ENCODE peak calls at places on chromosomes 12 and 14, in ten cellular contexts. Y is mucosa of gallbladder; U is OCI-LY7; P is mucosa of descending colon; Q is head of caudate nucleus; M is mesothelial cell of epicardium; W is stimulated activated CD4-positive, alpha-beta T cell treated with anti-CD3 and anti-CD28 coated beads, Interleukin-2, amount 100 ng/mL, for 48 hours; D is T-helper 9 cell; J is right lobe of liver; K is dermis microvascular lymphatic vessel endothelial cell. E is an unnamed sample.

GRCh38 chr12:119208626-119209061 is 29.9 kb downstream of the HSPB8 start:
- DNase-seq in Y (peak; percentile 44), U (no peak), P (peak; percentile 40), Q (peak; percentile 30), M (no peak), W (no peak), D (no peak), J (no peak), K (no peak), E (no peak)

GRCh38 chr12:32821293-32822089 is 65.8 kb upstream of the YARS2 start:
- DNase-seq in Y (no peak), U (no peak), P (no peak), Q (no peak), M (no peak), W (no peak), D (no peak), J (no peak), K (no peak), E (no peak)

GRCh38 chr12:49827351-49828099 is 688 bp downstream of the NCKAP5L start:
- DNase-seq in Y (peak; percentile 46), U (peak; percentile 58), P (peak; percentile 46), Q (peak; percentile 79), M (peak; percentile 83), W (peak; percentile 19), D (peak; percentile 31), J (peak; percentile 80), K (peak; percentile 53), E (no peak)

GRCh38 chr12:111596985-111597730 is 2.0 kb downstream of the ATXN2 start:
- DNase-seq in Y (peak; percentile 54), U (peak; percentile 59), P (peak; percentile 69), Q (peak; percentile 22), M (no peak), W (peak; percentile 5), D (no peak), J (peak; percentile 76), K (peak; percentile 67), E (no peak)

GRCh38 chr14:49992901-49993335 is 100.0 kb downstream of the ARF6 start:
- DNase-seq in Y (peak; percentile 25), U (no peak), P (no peak), Q (peak; percentile 13), M (no peak), W (no peak), D (no peak), J (peak; percentile 91), K (peak; percentile 47), E (no peak)

GRCh38 chr12:1083086-1083887 is 92.3 kb downstream of the ERC1 start:
- DNase-seq in Y (no peak), U (no peak), P (no peak), Q (peak; percentile 66), M (no peak), W (no peak), D (no peak), J (no peak), K (no peak), E (no peak)

GRCh38 chr14:53391631-53392030 is 238.5 kb upstream of the DDHD1 start:
- DNase-seq in Y (no peak), U (no peak), P (no peak), Q (no peak), M (no peak), W (no peak), D (no peak), J (no peak), K (peak; percentile 33), E (no peak)

GRCh38 chr14:56892959-56893358 is 82.7 kb upstream of the OTX2 start:
- DNase-seq in Y (no peak), U (no peak), P (no peak), Q (no peak), M (no peak), W (no peak), D (no peak), J (no peak), K (no peak), E (no peak)

GRCh38 chr12:128918481-128918880 is 65.2 kb downstream of the GLT1D1 start:
- DNase-seq in Y (no peak), U (no peak), P (no peak), Q (no peak), M (no peak), W (no peak), D (no peak), J (no peak), K (no peak), E (no peak)

GRCh38 chr14:61116369-61116768 is 135.3 kb downstream of the SLC38A6 start:
- DNase-seq in Y (no peak), U (no peak), P (no peak), Q (no peak), M (no peak), W (no peak), D (no peak), J (peak; percentile 60), K (no peak), E (no peak)

GRCh38 chr12:46771268-46771837 is 54.4 kb downstream of the SLC38A4 start:
- DNase-seq in Y (no peak), U (no peak), P (no peak), Q (no peak), M (no peak), W (no peak), D (no peak), J (no peak), K (no peak), E (no peak)

GRCh38 chr12:53495903-53496751 is 3.1 kb downstream of the MAP3K12 start:
- DNase-seq in Y (peak; percentile 76), U (no peak), P (peak; percentile 67), Q (peak; percentile 61), M (peak; percentile 56), W (no peak), D (no peak), J (peak; percentile 52), K (no peak), E (no peak)

GRCh38 chr12:116880817-116881324 is 370 bp downstream of the HRK start:
- DNase-seq in Y (no peak), U (peak; percentile 93), P (peak; percentile 54), Q (no peak), M (peak; percentile 73), W (no peak), D (no peak), J (no peak), K (peak; percentile 70), E (no peak)

GRCh38 chr12:116708826-116709756 is 28.8 kb downstream of the SPRING1 start:
- DNase-seq in Y (peak; percentile 45), U (peak; percentile 82), P (peak; percentile 70), Q (peak; percentile 94), M (no peak), W (peak; percentile 23), D (peak; percentile 20), J (peak; percentile 60), K (peak; percentile 61), E (no peak)

GRCh38 chr14:88598097-88598675 is 35.3 kb downstream of the ZC3H14 start:
- DNase-seq in Y (no peak), U (no peak), P (no peak), Q (no peak), M (no peak), W (no peak), D (no peak), J (no peak), K (no peak), E (no peak)

GRCh38 chr12:38666425-38666824 is 239.0 kb downstream of the CPNE8 start:
- DNase-seq in Y (no peak), U (no peak), P (no peak), Q (no peak), M (no peak), W (no peak), D (no peak), J (no peak), K (no peak), E (no peak)